ENCODE peak calls at places on chromosomes 3 and 15, in six cellular contexts. J, W, F, V, H and S are unnamed samples.

GRCh38 chr3:144566320-144566719 is 594.7 kb downstream of the DIPK2A start:
- DNase-seq in H (no peak), J (no peak), W (no peak), V (no peak), F (no peak), S (no peak)

GRCh38 chr3:131260525-131260924 is 121.0 kb upstream of the NUDT16 start:
- DNase-seq in W (no peak), V (no peak), H (no peak), J (no peak), F (no peak), S (no peak)

GRCh38 chr3:57958642-57959406 is 49.4 kb upstream of the FLNB start:
- DNase-seq in F (peak), V (no peak), J (peak), H (no peak), W (peak), S (peak)

GRCh38 chr3:52121459-52121795 is 32.8 kb downstream of the POC1A start:
- DNase-seq in W (no peak), J (no peak), F (peak), H (no peak), V (no peak), S (peak)

GRCh38 chr3:194486540-194487288 is at the start of gene ATP13A3:
- DNase-seq in J (peak), W (peak), F (peak), V (peak), H (no peak), S (peak)

GRCh38 chr3:175692256-175692655 is 833.1 kb downstream of the NAALADL2 start:
- DNase-seq in W (no peak), V (no peak), F (no peak), J (no peak), H (no peak), S (no peak)

GRCh38 chr3:123801474-123801873 is 82.7 kb downstream of the MYLK start:
- DNase-seq in W (no peak), H (no peak), F (no peak), J (no peak), V (no peak), S (no peak)

GRCh38 chr3:9715764-9716437 is 12.3 kb downstream of the CPNE9 start:
- DNase-seq in J (peak), W (peak), F (peak), H (no peak), V (peak), S (peak)

GRCh38 chr3:162398554-162398953 is 901.9 kb downstream of the OTOL1 start:
- DNase-seq in W (no peak), V (no peak), H (no peak), J (no peak), F (no peak), S (no peak)

GRCh38 chr3:58234516-58234931 is 3.1 kb upstream of the ABHD6 start:
- DNase-seq in F (no peak), H (no peak), W (no peak), V (peak), J (peak), S (peak)

GRCh38 chr15:33029247-33029646 is 165.3 kb downstream of the FMN1 start:
- DNase-seq in H (no peak), V (no peak), F (no peak), W (no peak), J (no peak), S (no peak)

GRCh38 chr15:36911322-36911944 is 188.9 kb downstream of the MEIS2 start:
- DNase-seq in H (no peak), W (no peak), J (no peak), V (peak), F (peak), S (peak)

GRCh38 chr15:70835415-70835814 is 18.5 kb downstream of the LARP6 start:
- DNase-seq in J (no peak), F (no peak), H (no peak), W (no peak), V (no peak), S (no peak)

GRCh38 chr15:44536298-44536961 is 517 bp upstream of the EIF3J start:
- DNase-seq in F (peak), V (peak), H (no peak), J (no peak), W (peak), S (no peak)

GRCh38 chr15:59303641-59304433 is 68.8 kb downstream of the MYO1E start:
- DNase-seq in W (no peak), V (peak), H (peak), F (no peak), J (peak), S (no peak)

GRCh38 chr3:99108508-99108907 is 207.0 kb upstream of the DCBLD2 start:
- DNase-seq in J (peak), W (no peak), F (peak), V (no peak), H (no peak), S (no peak)

GRCh38 chr15:95503107-95503506 is 827.4 kb upstream of the NR2F2 start:
- DNase-seq in J (no peak), F (no peak), W (no peak), V (no peak), H (no peak), S (no peak)

GRCh38 chr3:147412917-147413711 is 3.9 kb downstream of the ZIC1 start:
- DNase-seq in V (no peak), W (no peak), H (no peak), F (no peak), J (no peak), S (no peak)

GRCh38 chr15:49026700-49027099 is 19.5 kb downstream of the SECISBP2L start:
- DNase-seq in V (no peak), W (no peak), J (no peak), H (no peak), F (no peak), S (no peak)

GRCh38 chr3:184441202-184441900 is 61.5 kb downstream of the CHRD start:
- DNase-seq in J (no peak), F (no peak), H (no peak), V (no peak), W (no peak), S (no peak)

GRCh38 chr3:122258757-122259371 is 66.2 kb upstream of the CSTA start:
- DNase-seq in H (peak), F (peak), J (peak), V (peak), W (peak), S (peak)

GRCh38 chr3:117489663-117490079 is 780.1 kb downstream of the TUSC7 start:
- DNase-seq in F (no peak), W (no peak), J (no peak), V (no peak), H (no peak), S (no peak)
- TF ChIP-seq MYC in F (no peak), W (no peak), J (no peak), V (no peak), H (no peak), S (no peak)

DNA sequence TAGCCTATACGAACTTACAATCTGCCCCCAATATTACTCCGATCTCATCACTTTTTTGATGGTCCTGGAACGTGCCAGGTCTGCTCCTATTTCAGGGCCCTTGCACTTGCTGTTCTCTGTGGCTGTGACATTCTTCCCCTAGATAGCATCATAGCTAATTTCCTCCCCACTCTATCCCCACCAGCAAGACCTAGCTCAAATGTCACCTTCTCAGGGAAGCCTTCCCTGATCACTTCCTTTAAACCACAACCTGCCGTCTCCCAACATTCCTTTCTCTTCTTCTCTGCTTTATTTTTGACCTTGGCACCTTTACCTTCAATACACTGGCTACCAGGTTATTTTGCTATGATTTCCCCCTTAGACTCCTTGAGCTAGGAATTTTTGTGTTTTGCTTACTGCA is 5.3 kb upstream of the SMAD6 start:
- DNase-seq in W (no peak), F (no peak), H (no peak), V (no peak), J (no peak), S (no peak)
- TF ChIP-seq MYC in W (no peak), F (no peak), H (no peak), V (no peak), J (no peak), S (no peak)

GRCh38 chr15:84684092-84684491 is 26.1 kb upstream of the NMB start:
- DNase-seq in W (no peak), V (no peak), J (peak), F (no peak), H (no peak), S (peak)
- TF ChIP-seq MYC in W (no peak), V (no peak), J (no peak), F (no peak), H (no peak), S (no peak)

DNA sequence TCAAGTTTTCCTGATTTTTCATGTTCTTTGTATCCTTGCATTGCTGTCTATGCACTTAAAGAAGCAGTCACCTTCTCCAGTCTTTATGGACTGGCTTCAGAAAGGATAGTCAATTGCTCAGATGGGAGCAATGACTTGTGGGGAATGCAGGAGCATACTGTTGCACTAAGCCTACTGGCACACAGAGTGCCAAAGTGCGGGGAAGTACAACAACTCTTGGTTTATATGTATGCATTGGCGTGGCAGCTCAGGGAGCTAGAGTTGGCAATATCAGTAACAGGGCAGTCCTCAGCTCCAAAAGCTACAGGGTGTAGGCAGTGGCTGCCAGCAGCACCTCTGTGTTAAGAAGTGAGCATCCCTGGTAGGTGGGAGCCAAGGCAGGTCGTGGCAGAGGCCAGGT is 141.1 kb downstream of the SCAPER start:
- DNase-seq in F (no peak), J (no peak), V (no peak), W (no peak), H (no peak), S (no peak)
- TF ChIP-seq MYC in F (no peak), J (no peak), V (no peak), W (no peak), H (no peak), S (no peak)

DNA sequence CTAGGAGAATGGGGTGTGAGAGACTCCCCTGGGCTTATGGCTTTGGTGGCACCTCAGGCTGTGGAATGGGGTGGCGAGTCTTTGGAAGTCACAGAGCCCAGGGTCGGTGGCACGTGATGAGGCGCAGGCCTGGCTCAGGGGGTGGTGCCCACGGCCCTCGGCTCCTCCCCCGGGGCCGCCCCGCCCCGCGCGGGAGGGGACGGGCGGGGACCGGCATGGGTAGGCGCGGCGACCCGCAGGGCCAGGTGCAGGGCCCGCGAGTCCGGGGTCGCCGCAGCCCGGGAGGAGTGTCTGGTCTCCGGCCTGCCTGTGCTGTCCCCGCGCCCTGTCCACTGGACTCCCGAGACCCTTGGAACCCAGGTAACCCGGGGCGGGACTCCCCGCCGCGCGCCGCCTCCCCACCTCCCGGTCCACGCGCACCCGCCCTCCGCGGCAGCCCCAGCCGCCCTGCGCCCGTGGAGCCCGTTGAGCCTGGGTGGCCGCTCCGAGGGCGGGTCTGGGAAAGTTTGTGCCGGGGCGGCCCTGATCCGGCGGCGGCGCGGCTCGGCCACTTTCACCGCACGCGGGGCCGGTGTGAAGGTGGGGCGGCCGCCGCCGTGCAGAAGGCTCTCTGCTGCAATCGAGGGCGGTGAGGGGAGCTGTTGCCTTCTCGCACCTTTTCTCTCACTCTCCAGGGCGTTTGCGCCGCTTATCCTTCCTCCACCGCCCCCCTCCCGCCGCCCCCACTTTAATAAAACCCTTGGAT is at the start of gene PAQR5:
- DNase-seq in J (peak), H (no peak), F (no peak), W (peak), V (no peak), S (no peak)
- TF ChIP-seq MYC in J (no peak), H (no peak), F (no peak), W (no peak), V (no peak), S (no peak)

GRCh38 chr3:180855364-180855763 is 57.1 kb upstream of the FXR1 start:
- DNase-seq in W (no peak), V (peak), H (no peak), F (peak), J (peak), S (peak)
- TF ChIP-seq MYC in W (no peak), V (no peak), H (no peak), F (no peak), J (no peak), S (no peak)

GRCh38 chr3:149507491-149508324 is 33.2 kb downstream of the TM4SF4 start:
- DNase-seq in H (peak), F (peak), V (no peak), J (no peak), W (no peak), S (peak)
- TF ChIP-seq MYC in H (no peak), F (no peak), V (no peak), J (no peak), W (no peak), S (peak)

DNA sequence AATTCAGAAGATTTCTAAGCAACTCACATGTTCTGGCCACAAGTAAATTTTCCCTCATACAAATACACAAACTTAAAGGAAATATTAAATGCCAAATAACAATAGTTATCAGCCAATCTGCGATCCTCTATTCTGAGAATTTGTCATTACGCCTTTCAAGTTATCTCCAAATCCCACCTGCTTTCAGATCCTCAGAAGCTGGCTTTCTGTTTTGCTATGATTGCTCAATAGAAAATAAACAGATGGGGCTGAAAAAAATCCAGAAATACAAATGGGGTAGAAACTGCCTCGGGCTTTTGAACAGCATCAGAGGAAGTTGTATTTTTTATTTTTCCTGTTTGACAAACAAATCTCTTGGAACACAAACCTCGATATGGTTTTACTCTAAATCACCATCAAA is 74.0 kb upstream of the CNTN4 start:
- DNase-seq in J (no peak), F (no peak), H (no peak), W (no peak), V (no peak), S (no peak)
- TF ChIP-seq MYC in J (no peak), F (no peak), H (no peak), W (no peak), V (no peak), S (no peak)